ENCODE peak calls at places on chromosomes 5 and 9, in five cellular contexts. Y is psoas muscle, W is BJ, X is K562, I is choroid plexus epithelial cell. P is an unnamed sample.

GRCh38 chr9:116580853-116581252 is 106.3 kb upstream of the TRIM32 start:
- DNase-seq in W (no peak), I (no peak), X (no peak), Y (no peak), P (no peak)

GRCh38 chr5:76547242-76547890 is 75.8 kb downstream of the F2RL2 start:
- DNase-seq in X (no peak), I (no peak), W (no peak), Y (no peak), P (no peak)

GRCh38 chr5:56085205-56085604 is 90.4 kb upstream of the IL6ST start:
- DNase-seq in I (peak), X (no peak), W (no peak), Y (no peak), P (no peak)

GRCh38 chr9:2015581-2016410 is 649 bp downstream of the SMARCA2 start:
- DNase-seq in X (peak), W (no peak), I (peak), Y (peak), P (peak)

GRCh38 chr5:134521831-134522230 is 3.6 kb upstream of the JADE2 start:
- DNase-seq in X (no peak), W (no peak), Y (no peak), I (no peak), P (peak)

GRCh38 chr9:15501179-15501578 is 9.6 kb downstream of the PSIP1 start:
- DNase-seq in Y (no peak), W (no peak), I (peak), X (no peak), P (no peak)

GRCh38 chr5:144468542-144468941 is 297.9 kb downstream of the KCTD16 start:
- DNase-seq in X (no peak), I (no peak), W (no peak), Y (no peak), P (no peak)

GRCh38 chr9:116572095-116572748 is 114.9 kb upstream of the TRIM32 start:
- DNase-seq in W (no peak), I (peak), X (peak), Y (peak), P (peak)

GRCh38 chr9:133780962-133781827 is 43.0 kb upstream of the SARDH start:
- DNase-seq in I (no peak), X (no peak), Y (peak), W (no peak), P (no peak)

GRCh38 chr5:141870226-141870625 is 8.0 kb downstream of the PCDH1 start:
- DNase-seq in I (no peak), X (no peak), Y (no peak), W (no peak), P (no peak)

GRCh38 chr5:136890431-136891148 is 525.2 kb upstream of the TRPC7 start:
- DNase-seq in X (no peak), Y (no peak), I (no peak), W (no peak), P (no peak)

GRCh38 chr5:91016322-91016721 is 366.8 kb downstream of the ARRDC3 start:
- DNase-seq in X (no peak), I (no peak), Y (no peak), W (no peak), P (no peak)

GRCh38 chr9:6631207-6631512 is 14.4 kb downstream of the GLDC start:
- DNase-seq in X (no peak), W (no peak), I (no peak), Y (no peak), P (no peak)
- H3K4me3 ChIP-seq in X (no peak), W (no peak), I (no peak), Y (no peak), P (no peak)

GRCh38 chr5:68282001-68282400 is 66.4 kb downstream of the PIK3R1 start:
- DNase-seq in W (no peak), Y (no peak), I (no peak), X (no peak), P (no peak)
- H3K4me3 ChIP-seq in W (no peak), Y (no peak), I (no peak), X (no peak), P (no peak)

GRCh38 chr5:150506571-150507282 is 1.2 kb upstream of the NDST1 start:
- DNase-seq in I (no peak), Y (no peak), X (no peak), W (no peak), P (no peak)
- H3K4me3 ChIP-seq in I (no peak), Y (no peak), X (no peak), W (no peak), P (no peak)

GRCh38 chr5:14263700-14264099 is 120.6 kb downstream of the TRIO start:
- DNase-seq in Y (no peak), I (no peak), W (no peak), X (no peak), P (no peak)

GRCh38 chr5:14266686-14267085 is 123.5 kb downstream of the TRIO start:
- DNase-seq in Y (no peak), W (no peak), X (peak), I (peak), P (peak)

GRCh38 chr5:14266171-14266570 is 123.0 kb downstream of the TRIO start:
- DNase-seq in W (no peak), Y (no peak), I (peak), X (no peak), P (no peak)

GRCh38 chr5:14265574-14265973 is 122.4 kb downstream of the TRIO start:
- DNase-seq in Y (no peak), W (peak), X (no peak), I (peak), P (no peak)

DNA sequence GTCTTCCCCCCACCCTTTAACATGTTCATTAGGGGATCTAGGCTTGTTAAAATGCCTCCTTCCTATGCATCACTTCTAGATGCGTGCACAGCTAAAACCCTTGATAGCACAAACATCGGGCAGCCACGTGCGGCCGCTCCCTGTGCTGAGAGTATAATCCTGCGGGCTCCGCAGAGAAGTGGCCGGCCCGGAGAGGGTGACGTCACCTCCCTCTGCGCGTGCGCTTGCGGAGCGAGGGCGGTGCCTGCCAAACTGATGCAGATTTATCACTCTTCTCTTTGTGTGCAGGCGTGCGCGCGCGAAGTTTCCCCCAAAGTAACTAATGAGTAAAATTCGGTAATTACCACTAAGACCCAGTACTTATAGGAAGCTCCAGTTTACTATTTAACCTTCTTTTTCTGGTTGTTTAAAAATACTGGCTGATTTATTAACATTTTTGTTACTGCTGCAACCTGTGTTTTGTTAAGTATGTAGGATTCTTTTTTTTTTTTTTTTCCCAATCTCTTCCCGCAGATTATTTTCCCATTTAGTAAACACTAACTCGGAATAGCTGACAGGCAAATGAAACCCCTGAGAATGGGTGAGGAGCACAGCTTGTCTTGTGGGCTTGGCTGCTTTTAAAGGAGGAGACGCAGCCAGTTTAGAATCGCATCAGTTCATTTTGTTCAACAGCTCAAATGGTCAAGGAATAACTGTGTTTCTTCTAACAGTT is 121.6 kb downstream of the TRIO start:
- DNase-seq in W (peak), X (peak), Y (peak), I (peak), P (peak)
- H3K4me3 ChIP-seq in W (peak), X (no peak), Y (peak), I (peak), P (peak)

DNA sequence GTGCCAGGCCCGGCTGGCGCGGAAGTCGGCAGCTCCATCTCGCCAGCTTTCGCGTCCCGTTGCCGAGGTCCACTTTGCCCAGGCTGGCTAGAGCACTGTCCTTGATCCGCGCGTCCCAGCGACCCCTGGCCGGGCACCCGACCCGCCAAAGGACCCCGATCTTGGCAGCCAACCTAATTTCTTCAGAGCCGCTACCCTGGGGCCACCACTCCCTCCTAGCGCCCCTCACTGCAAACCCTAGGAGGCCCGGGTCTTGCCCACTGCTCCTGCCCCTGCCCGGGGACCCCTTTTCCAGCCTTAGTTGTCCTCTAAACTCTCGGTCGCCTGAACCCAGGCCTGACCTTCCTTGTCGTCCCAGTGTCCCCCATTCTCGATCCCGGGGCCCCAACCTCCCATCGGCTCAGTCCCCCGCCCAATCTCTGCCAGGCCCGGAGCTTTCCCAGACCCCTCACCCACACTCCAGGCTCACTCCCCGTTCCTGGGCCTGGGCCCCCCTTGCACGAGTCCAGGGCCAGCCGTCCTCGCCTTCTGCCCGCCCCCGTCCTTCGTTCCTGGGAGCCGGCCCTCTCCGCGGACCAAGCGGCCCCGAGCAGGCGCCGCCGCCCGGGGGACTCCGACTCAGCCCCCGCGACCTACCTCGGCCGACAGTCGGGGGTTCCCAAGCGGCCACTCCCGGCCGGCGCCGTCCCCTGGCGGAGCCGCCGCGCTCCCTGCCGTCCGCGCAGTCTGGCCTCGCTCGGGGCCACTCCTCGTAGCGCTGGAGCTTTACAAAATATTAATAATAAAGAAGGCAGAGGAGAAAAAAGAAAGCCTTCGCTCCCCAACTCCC is 701 bp upstream of the LMX1B start:
- DNase-seq in Y (no peak), X (no peak), I (no peak), W (no peak), P (no peak)
- H3K4me3 ChIP-seq in Y (peak), X (no peak), I (no peak), W (no peak), P (no peak)

GRCh38 chr5:524442-525163 is at the start of gene SLC9A3:
- DNase-seq in I (no peak), W (no peak), Y (no peak), X (no peak), P (no peak)
- H3K4me3 ChIP-seq in I (no peak), W (no peak), Y (peak), X (no peak), P (no peak)

DNA sequence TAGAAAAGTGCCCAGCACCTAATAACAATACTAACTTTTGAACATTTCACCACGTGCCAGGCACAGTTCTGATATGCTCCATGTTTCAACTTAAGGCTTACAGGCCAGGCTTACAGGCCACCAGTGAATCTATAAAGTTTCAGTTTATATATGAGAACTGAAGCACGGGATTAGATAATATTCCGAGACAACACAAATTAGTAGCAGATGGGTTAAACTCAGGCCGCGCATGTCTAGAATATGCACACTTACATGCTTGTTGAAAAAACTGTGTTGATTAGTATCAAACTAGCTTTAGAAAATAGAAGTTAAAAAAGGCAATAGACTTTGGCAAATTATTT is 587.9 kb downstream of the MTRR start:
- DNase-seq in X (no peak), Y (no peak), W (no peak), I (no peak), P (no peak)
- H3K4me3 ChIP-seq in X (no peak), Y (peak), W (peak), I (peak), P (no peak)

GRCh38 chr5:60335913-60336312 is 364.1 kb downstream of the DEPDC1B start:
- DNase-seq in X (no peak), Y (no peak), W (no peak), I (no peak), P (no peak)
- H3K4me3 ChIP-seq in X (no peak), Y (no peak), W (no peak), I (no peak), P (no peak)

GRCh38 chr9:121825481-121825830 is 174.0 kb downstream of the DAB2IP start:
- DNase-seq in W (no peak), Y (no peak), X (no peak), I (no peak), P (no peak)

GRCh38 chr9:121827251-121827967 is 176.0 kb downstream of the DAB2IP start:
- DNase-seq in X (no peak), I (no peak), Y (no peak), W (no peak), P (no peak)

GRCh38 chr9:121833061-121833460 is 181.6 kb downstream of the DAB2IP start:
- DNase-seq in X (no peak), I (no peak), Y (peak), W (no peak), P (no peak)

GRCh38 chr9:121826711-121827110 is 175.3 kb downstream of the DAB2IP start:
- DNase-seq in Y (no peak), I (no peak), X (no peak), W (no peak), P (no peak)

GRCh38 chr9:121830441-121831140 is 179.2 kb downstream of the DAB2IP start:
- DNase-seq in Y (no peak), X (no peak), I (no peak), W (no peak), P (no peak)
- H3K4me3 ChIP-seq in Y (no peak), X (no peak), I (no peak), W (no peak), P (no peak)

DNA sequence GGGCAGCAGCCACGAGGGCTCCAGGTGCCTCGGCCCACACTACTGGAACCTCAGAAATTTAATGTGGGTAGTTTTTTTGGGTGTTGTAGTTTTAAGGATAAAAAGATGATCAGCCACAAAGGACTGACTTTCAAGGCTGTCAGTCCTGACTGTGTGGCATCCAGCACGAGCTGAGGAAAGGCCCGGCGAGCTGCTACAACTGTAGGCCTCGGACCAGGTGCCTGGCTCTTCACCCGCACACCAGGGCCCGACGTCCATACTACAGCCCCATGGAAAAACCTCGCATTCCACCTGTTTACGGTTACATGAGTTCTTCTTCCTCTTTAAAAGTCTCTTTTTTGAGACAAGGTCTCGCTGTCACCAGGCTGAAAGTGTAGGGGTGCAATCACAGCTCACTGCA is 2.6 kb downstream of the CLPTM1L start:
- DNase-seq in I (no peak), Y (no peak), X (no peak), W (no peak), P (no peak)
- H3K4me3 ChIP-seq in I (no peak), Y (no peak), X (no peak), W (no peak), P (no peak)

P was measured in NB4.